ENCODE peak calls at places on chromosomes 12 and 14, in four cellular contexts. A, F, L and M are unnamed samples.

GRCh38 chr14:103386632-103387329 is 1.6 kb downstream of the MARK3 start:
- DNase-seq in A (no peak), F (no peak), L (no peak), M (no peak)

GRCh38 chr12:65707051-65707450 is 117.2 kb upstream of the HMGA2 start:
- DNase-seq in A (no peak), F (no peak), L (no peak), M (no peak)

GRCh38 chr12:96371787-96372699 is 28.2 kb downstream of the CDK17 start:
- DNase-seq in A (no peak), F (no peak), L (no peak), M (no peak)

GRCh38 chr12:115203661-115204060 is 519.7 kb upstream of the TBX3 start:
- DNase-seq in A (no peak), F (no peak), L (no peak), M (no peak)

GRCh38 chr12:88111074-88111652 is 30.7 kb downstream of the CEP290 start:
- DNase-seq in A (no peak), F (peak), L (peak), M (no peak)

GRCh38 chr12:66087365-66087943 is 43.1 kb downstream of the LLPH start:
- DNase-seq in A (peak), F (no peak), L (peak), M (peak)

GRCh38 chr12:116314477-116314876 is 37.0 kb upstream of the MED13L start:
- DNase-seq in A (no peak), F (no peak), L (no peak), M (no peak)

GRCh38 chr12:63064080-63064479 is 86.9 kb downstream of the AVPR1A start:
- DNase-seq in A (no peak), F (no peak), L (no peak), M (no peak)

GRCh38 chr12:14961466-14962155 is at the start of gene ARHGDIB:
- DNase-seq in A (no peak), F (peak), L (no peak), M (no peak)

GRCh38 chr12:100753837-100754236 is 40.7 kb upstream of the ANO4 start:
- DNase-seq in A (no peak), F (no peak), L (no peak), M (no peak)

GRCh38 chr12:15720299-15720698 is 68.9 kb downstream of the EPS8 start:
- DNase-seq in A (no peak), F (no peak), L (no peak), M (no peak)

GRCh38 chr12:63870838-63871237 is 26.3 kb downstream of the SRGAP1 start:
- DNase-seq in A (no peak), F (no peak), L (no peak), M (no peak)

GRCh38 chr12:117080707-117081141 is 18.5 kb downstream of the TESC start:
- DNase-seq in A (no peak), F (no peak), L (no peak), M (no peak)

GRCh38 chr12:75086086-75087038 is 123.3 kb downstream of the KCNC2 start:
- DNase-seq in A (no peak), F (no peak), L (no peak), M (no peak)

GRCh38 chr14:105204206-105204930 is 23.3 kb upstream of the NUDT14 start:
- DNase-seq in A (no peak), F (no peak), L (no peak), M (no peak)

GRCh38 chr14:54895683-54896082 is 6.9 kb downstream of the GCH1 start:
- DNase-seq in A (no peak), F (no peak), L (no peak), M (no peak)

GRCh38 chr12:100364334-100364733 is 7.5 kb downstream of the SLC17A8 start:
- DNase-seq in A (no peak), F (no peak), L (no peak), M (no peak)

GRCh38 chr12:57452181-57452936 is 2.7 kb upstream of the INHBE start:
- DNase-seq in A (no peak), F (no peak), L (no peak), M (no peak)

GRCh38 chr14:63940387-63940786 is 87.6 kb downstream of the SYNE2 start:
- DNase-seq in A (no peak), F (no peak), L (no peak), M (no peak)

GRCh38 chr12:82583756-82584155 is 103.0 kb upstream of the TMTC2 start:
- DNase-seq in A (no peak), F (no peak), L (no peak), M (no peak)

GRCh38 chr12:48189331-48190125 is 6.1 kb downstream of the CCDC184 start:
- DNase-seq in A (peak), F (peak), L (peak), M (no peak)

GRCh38 chr14:39755269-39755878 is 323.1 kb upstream of the FBXO33 start:
- DNase-seq in A (no peak), F (no peak), L (no peak), M (no peak)

GRCh38 chr14:28608438-28608837 is 158.1 kb upstream of the FOXG1 start:
- DNase-seq in A (no peak), F (no peak), L (no peak), M (no peak)

GRCh38 chr12:132633398-132633797 is 14.8 kb downstream of the P2RX2 start:
- DNase-seq in A (no peak), F (no peak), L (no peak), M (no peak)

GRCh38 chr12:26205298-26205697 is 9.9 kb downstream of the SSPN start:
- DNase-seq in A (no peak), F (no peak), L (no peak), M (no peak)

GRCh38 chr12:96026331-96026730 is 9.1 kb downstream of the LTA4H start:
- DNase-seq in A (no peak), F (no peak), L (no peak), M (no peak)

GRCh38 chr12:109591041-109591440 is 17.4 kb downstream of the MVK start:
- DNase-seq in A (no peak), F (no peak), L (no peak), M (no peak)

GRCh38 chr12:18677189-18677588 is 60.6 kb downstream of the PLCZ1 start:
- DNase-seq in A (no peak), F (no peak), L (no peak), M (no peak)

GRCh38 chr14:53493895-53494294 is 340.8 kb upstream of the DDHD1 start:
- DNase-seq in A (no peak), F (no peak), L (no peak), M (no peak)

GRCh38 chr12:50686406-50686805 is 77.5 kb upstream of the ATF1 start:
- DNase-seq in A (no peak), F (no peak), L (no peak), M (no peak)

DNA sequence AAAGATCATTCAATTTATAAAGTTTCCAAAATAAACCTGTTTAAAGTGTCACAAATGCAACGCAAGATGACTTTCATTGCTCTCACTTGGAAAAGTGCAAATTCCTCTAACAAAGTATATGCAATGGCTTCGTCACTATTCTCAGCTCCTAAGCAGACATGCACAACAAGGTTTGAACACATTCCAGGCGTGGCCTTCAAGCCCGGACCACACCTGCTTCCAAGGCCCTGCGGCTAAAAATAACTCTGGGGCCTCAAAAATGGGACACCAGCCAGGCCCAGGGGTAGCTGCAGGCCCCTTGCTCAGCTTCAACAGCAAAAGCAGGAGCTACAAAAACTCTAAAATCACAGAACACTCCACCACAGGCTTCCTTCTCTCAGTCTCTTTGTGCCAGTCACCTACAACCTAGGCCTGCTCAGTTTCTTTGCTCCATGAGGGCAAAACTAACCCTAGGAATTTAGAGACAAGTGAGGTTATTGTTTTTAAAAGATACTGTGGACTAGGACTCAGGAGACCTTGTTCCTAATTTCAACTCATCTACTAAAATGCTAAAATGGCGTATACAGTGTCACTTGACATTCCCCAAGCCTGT is 29.3 kb downstream of the DUSP16 start:
- DNase-seq in A (peak), F (no peak), L (no peak), M (no peak)
- H3K9ac ChIP-seq in A (peak), F (no peak), L (peak), M (no peak)

GRCh38 chr12:89750821-89751227 is 42.2 kb upstream of the ATP2B1 start:
- DNase-seq in A (no peak), F (no peak), L (no peak), M (no peak)
- TF ChIP-seq EGR1 in A (no peak), F (no peak), L (no peak), M (no peak)

DNA sequence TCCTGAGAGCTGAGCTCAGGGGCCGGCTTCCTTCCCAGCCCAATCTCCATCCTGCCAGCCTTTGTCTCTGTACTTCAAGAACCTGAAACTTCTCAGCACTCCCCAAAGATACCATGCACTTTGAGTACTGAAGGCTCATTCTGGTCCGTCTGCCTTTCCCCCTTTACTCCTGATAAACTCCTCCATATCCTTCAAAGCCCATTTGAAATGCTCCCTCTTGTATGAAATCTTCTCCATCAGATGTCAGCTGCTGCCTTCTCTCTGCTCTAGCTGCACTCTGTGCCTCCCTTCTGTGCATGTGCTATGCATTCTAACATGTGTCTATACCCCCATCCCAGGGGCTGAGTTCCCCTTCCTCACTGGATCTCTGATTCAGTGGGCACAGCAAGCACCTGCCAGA is 52.1 kb downstream of the PITPNM2 start:
- DNase-seq in A (no peak), F (no peak), L (no peak), M (no peak)
- TF ChIP-seq ATF3 in A (no peak), F (no peak), L (no peak), M (no peak)

DNA sequence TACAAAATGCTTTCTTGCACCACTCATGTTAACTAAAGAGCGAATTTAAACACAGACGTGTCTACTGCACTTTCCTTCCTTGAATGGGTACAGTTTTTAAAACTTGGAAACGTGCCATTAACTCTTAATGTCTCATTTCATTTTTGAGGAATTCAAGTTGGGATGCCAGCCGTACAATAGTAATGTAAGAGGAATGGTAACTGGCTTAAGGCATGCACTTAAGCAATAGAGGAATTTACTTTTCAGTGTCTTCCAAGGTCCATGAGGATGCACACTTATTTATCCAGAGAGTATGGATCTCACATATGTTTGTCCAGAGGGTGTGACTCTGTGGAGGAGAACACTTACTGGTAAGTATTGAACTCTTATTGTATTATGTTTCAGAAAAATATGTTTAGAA is 52.9 kb downstream of the PPP4R4 start:
- DNase-seq in A (no peak), F (no peak), L (no peak), M (no peak)
- H3K9ac ChIP-seq in A (no peak), F (no peak), L (no peak), M (no peak)

GRCh38 chr14:95428557-95428956 is 87.9 kb downstream of the SYNE3 start:
- DNase-seq in A (no peak), F (no peak), L (no peak), M (no peak)

GRCh38 chr14:95433094-95433478 is 83.4 kb downstream of the SYNE3 start:
- DNase-seq in A (no peak), F (no peak), L (no peak), M (no peak)

GRCh38 chr14:95432152-95433093 is 84.0 kb downstream of the SYNE3 start:
- DNase-seq in A (peak), F (no peak), L (no peak), M (peak)

GRCh38 chr14:95434161-95434560 is 82.3 kb downstream of the SYNE3 start:
- DNase-seq in A (no peak), F (no peak), L (no peak), M (no peak)

DNA sequence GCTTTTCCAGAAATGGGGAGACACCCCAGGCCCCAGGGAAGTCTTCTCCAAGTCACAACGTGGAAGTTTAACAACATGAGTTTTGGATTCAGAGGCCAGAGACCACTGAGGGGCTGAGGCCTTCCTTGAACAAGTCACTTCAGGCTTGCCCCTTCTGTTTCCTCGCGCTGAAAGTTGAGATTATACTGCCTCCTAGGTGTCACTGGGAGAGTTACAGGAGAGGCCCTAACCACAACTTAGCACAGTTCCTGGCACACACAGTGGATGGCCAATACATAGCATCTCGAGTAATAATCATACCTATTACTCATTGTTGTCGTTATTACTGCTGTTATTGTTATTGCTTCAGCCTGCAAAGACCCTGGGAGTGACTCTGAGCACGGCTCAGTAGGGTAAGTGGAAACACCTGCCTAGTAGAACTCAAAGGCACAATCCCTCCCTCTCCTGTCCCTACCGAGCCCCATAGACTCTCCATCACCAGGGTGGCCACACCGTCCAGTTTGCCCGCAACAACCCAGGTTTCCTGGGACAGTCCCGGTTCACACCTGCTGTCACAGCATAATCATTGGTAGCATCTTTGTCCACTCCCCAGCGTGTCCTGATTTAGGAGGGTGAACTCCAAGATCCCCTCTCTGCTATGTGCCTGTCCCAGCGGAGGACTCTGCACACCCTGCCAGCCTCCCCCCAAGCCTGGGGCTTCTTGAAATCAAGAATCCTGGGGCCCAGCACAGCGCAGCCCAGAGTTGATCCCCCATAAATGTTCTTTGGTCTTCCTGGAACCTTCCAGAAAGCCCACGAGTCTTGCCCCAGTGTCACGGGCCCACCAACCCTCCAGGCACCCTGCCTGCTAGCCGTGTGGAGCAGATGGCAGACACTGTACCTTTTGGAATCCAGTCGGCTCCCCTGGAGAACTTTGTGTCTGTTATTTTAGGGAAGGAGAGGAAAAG is 85.0 kb downstream of the SYNE3 start:
- DNase-seq in A (peak), F (no peak), L (no peak), M (no peak)
- TF ChIP-seq EGR1 in A (no peak), F (no peak), L (no peak), M (no peak)

GRCh38 chr12:128825845-128826244 is 2.1 kb upstream of the SLC15A4 start:
- DNase-seq in A (no peak), F (no peak), L (no peak), M (no peak)
- TF ChIP-seq ATF3 in A (no peak), F (no peak), L (no peak), M (no peak)

GRCh38 chr14:61472801-61473376 is 151.5 kb downstream of the PRKCH start:
- DNase-seq in A (no peak), F (no peak), L (no peak), M (no peak)
- H3K9ac ChIP-seq in A (no peak), F (no peak), L (no peak), M (no peak)

GRCh38 chr12:112146123-112146522 is 20.8 kb downstream of the TRAFD1 start:
- DNase-seq in A (no peak), F (no peak), L (no peak), M (no peak)
- TF ChIP-seq EGR1 in A (no peak), F (no peak), L (no peak), M (no peak)

DNA sequence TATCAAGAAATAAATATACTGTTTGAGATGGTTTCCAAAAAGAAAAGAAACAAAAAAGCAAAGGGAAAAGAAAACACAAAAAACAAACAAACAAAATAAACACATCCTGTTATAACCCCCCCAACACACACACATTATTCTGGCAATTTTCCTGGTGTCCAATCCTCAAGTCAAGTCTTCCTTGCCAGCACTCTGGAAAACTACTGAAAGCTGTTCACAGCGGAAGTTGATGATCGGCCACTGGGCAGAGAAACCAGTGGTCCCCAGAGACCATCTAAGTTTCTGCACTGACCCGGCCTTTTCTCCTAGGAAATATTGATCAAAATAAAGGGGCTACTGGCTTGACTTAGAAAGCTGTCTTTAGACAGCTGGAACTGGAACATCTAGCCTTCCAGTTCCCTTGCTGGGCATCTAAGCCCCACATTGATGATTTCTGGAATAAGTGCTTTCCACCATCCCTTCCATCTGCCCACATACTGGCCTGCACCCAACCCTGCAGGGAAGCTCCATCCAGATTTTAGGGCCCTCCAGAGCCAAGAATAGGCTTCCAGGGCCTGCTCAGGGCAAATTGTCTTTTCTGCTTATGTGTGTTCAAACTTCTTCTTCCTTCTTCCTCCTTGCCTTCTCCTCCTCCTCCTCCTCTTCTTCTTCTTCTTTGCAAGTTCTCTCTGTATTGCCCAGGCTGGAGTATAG is 11.6 kb upstream of the PPP1CC start:
- DNase-seq in A (no peak), F (no peak), L (no peak), M (no peak)
- TF ChIP-seq ATF3 in A (no peak), F (no peak), L (no peak), M (no peak)